ENCODE peak calls at places on chromosomes 13 and 19, in four cellular contexts. P, N, R and W are unnamed samples.

GRCh38 chr19:47673426-47673825 is 39.8 kb upstream of the EHD2 start:
- DNase-seq in P (no peak), N (no peak), R (no peak), W (no peak)

GRCh38 chr19:10736916-10737551 is 19.2 kb downstream of the DNM2 start:
- DNase-seq in P (peak; percentile 75), N (no peak), R (no peak), W (peak; percentile 84)

GRCh38 chr19:30664358-30665058 is 292.3 kb downstream of the ZNF536 start:
- DNase-seq in P (peak; percentile 17), N (no peak), R (no peak), W (no peak)

GRCh38 chr13:73059460-73060250 is 850 bp downstream of the KLF5 start:
- DNase-seq in P (peak; percentile 45), N (no peak), R (no peak), W (peak; percentile 92)

GRCh38 chr19:58492265-58492664 is 16.1 kb downstream of the ZNF446 start:
- DNase-seq in P (no peak), N (no peak), R (no peak), W (no peak)

GRCh38 chr19:47124937-47125668 is 5.5 kb upstream of the SAE1 start:
- DNase-seq in P (peak; percentile 78), N (no peak), R (no peak), W (no peak)

GRCh38 chr13:23561261-23561660 is 9.0 kb upstream of the TNFRSF19 start:
- DNase-seq in P (no peak), N (no peak), R (no peak), W (peak; percentile 47)

GRCh38 chr13:58476176-58476575 is 844.6 kb downstream of the PCDH17 start:
- DNase-seq in P (no peak), N (no peak), R (no peak), W (no peak)

GRCh38 chr19:5130371-5131030 is 161.6 kb downstream of the KDM4B start:
- DNase-seq in P (no peak), N (no peak), R (peak; percentile 52), W (no peak)

GRCh38 chr13:44271915-44272341 is 101.7 kb upstream of the SERP2 start:
- DNase-seq in P (no peak), N (no peak), R (no peak), W (no peak)

GRCh38 chr13:38819596-38819995 is 132.7 kb downstream of the FREM2 start:
- DNase-seq in P (no peak), N (no peak), R (no peak), W (no peak)

GRCh38 chr13:50140153-50140552 is 124.9 kb downstream of the KCNRG start:
- DNase-seq in P (no peak), N (no peak), R (no peak), W (no peak)

GRCh38 chr13:50400930-50401553 is 385.8 kb downstream of the KCNRG start:
- DNase-seq in P (no peak), N (no peak), R (no peak), W (no peak)

GRCh38 chr13:27466513-27466912 is 16.1 kb upstream of the MTIF3 start:
- DNase-seq in P (no peak), N (no peak), R (no peak), W (no peak)

GRCh38 chr13:43784491-43784890 is 2.3 kb downstream of the ENOX1 start:
- DNase-seq in P (no peak), N (no peak), R (no peak), W (no peak)

GRCh38 chr13:30577381-30577780 is 40.3 kb upstream of the USPL1 start:
- DNase-seq in P (peak; percentile 65), N (no peak), R (peak; percentile 18), W (no peak)

GRCh38 chr13:101210774-101211173 is 205.5 kb downstream of the NALCN start:
- DNase-seq in P (no peak), N (no peak), R (no peak), W (no peak)

GRCh38 chr19:30864460-30865215 is 484.6 kb downstream of the TSHZ3 start:
- DNase-seq in P (peak; percentile 4), N (no peak), R (no peak), W (no peak)

GRCh38 chr13:99985886-99986527 is 4.4 kb downstream of the ZIC2 start:
- DNase-seq in P (no peak), N (peak; percentile 35), R (no peak), W (no peak)

GRCh38 chr13:28636677-28637317 is 22.1 kb upstream of the POMP start:
- DNase-seq in P (peak; percentile 75), N (peak; percentile 63), R (peak; percentile 65), W (peak; percentile 77)

GRCh38 chr13:95246292-95247082 is 54.8 kb downstream of the ABCC4 start:
- DNase-seq in P (no peak), N (no peak), R (no peak), W (peak; percentile 27)

DNA sequence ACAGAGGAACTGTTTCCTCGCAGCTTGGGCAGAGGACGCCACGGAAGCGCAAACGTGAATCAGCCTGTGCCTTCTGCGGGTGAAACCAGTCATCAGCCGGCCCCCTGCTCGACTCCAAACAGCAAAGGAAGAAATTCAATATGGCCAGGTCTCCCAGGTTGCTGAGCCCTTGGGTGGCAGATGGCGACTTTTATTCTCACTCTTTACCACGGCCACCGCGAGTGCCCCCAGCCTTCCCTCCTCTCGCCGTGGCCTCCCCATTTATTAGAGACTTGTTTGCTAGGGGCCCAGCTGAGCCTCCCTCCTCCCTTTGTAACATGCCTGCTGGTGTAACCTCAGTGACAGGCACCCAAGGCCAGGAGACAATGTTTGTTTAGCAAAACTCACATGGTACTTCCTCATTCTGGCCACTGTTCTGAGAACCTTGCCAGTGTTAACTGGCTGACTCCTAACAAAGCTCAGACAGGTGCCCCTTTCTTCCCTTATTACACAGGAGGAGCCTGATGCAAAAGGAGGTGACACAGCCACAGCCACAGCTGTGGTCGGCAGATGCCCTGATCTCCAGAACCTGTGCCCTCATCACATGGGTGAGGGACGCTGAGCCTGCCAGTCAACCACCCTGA is 5.8 kb downstream of the RAB20 start:
- DNase-seq in P (no peak), N (no peak), R (peak; percentile 44), W (no peak)
- TF ChIP-seq POLR2A in P (no peak), N (no peak), R (no peak), W (no peak)

DNA sequence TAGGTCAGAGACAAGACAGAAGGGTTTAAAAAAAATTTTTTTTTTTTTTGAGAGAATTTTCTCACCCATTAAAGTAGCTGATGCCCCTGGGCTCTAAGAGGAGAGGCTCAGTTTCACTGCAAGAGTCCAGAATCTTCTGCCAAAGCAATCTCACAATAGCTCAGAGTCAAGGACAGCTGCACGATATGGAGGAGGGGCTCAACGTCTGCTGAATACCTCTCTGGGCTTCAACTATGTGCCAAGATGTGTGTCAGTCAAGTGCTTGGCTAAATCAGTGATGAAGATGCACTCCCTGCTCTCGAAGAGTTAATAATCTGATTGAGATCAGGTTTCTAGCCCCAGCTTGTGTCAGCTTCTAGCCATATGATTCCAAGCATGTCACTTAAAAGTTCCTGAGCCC is 46.9 kb downstream of the KLF12 start:
- DNase-seq in P (no peak), N (no peak), R (no peak), W (no peak)
- TF ChIP-seq EP300 in P (no peak), N (no peak), R (no peak), W (no peak)

GRCh38 chr13:97225533-97225932 is 3.4 kb downstream of the MBNL2 start:
- DNase-seq in P (no peak), N (no peak), R (no peak), W (no peak)

GRCh38 chr13:97228850-97229521 is 6.9 kb downstream of the MBNL2 start:
- DNase-seq in P (no peak), N (no peak), R (no peak), W (no peak)

GRCh38 chr13:97226013-97226412 is 3.9 kb downstream of the MBNL2 start:
- DNase-seq in P (peak; percentile 37), N (no peak), R (no peak), W (no peak)

GRCh38 chr13:97224544-97225324 is 2.6 kb downstream of the MBNL2 start:
- DNase-seq in P (no peak), N (no peak), R (peak; percentile 70), W (no peak)

DNA sequence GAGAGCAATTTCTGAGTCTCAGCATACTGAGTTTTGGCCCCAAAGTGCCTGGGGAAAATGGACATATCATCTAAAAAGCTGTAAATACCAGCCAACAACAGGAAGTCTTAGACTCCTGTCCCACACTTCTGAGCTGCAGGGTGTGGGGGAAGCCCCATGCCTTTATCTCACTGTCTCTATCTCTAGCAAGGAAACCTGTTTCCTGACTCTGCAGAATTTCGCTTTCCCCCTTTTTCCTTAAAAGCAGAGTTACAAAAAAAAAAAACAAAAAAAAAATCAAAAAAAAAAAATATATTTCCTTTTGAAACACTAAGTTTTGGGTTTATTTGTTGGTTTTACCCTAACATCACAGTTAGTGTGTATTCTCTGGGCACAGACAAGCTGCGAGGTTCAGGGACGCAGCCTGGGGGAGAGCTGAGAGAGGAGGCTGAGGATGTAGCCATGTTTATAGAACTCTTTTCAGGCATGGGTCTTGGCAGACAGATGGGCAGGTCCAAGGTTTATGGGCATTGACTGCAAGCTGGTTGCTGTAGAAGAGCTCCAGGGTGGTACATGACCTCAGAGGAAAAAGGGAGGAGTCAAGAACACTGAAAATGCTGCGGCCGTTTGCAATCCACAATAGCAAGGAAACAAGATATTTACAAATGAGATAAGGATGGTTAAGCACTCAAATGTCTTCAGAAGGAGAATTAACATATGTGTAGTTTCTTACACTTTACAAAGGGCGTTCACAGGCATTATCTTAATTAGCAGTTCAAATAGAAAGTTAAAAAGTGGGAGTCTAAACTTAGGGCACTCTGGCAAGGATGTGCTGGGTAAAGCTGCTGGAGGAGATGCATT is 4.9 kb downstream of the MBNL2 start:
- DNase-seq in P (peak; percentile 76), N (no peak), R (peak; percentile 64), W (peak; percentile 32)
- TF ChIP-seq POLR2AphosphoS5 in P (no peak), N (peak; percentile 53), R (peak; percentile 21), W (no peak)

GRCh38 chr13:48232420-48233096 is 448 bp upstream of the ITM2B start:
- DNase-seq in P (peak; percentile 27), N (peak; percentile 71), R (peak; percentile 52), W (no peak)

GRCh38 chr13:48233886-48234488 is 981 bp downstream of the ITM2B start:
- DNase-seq in P (no peak), N (no peak), R (no peak), W (no peak)

GRCh38 chr13:48231948-48232347 is 1.1 kb upstream of the ITM2B start:
- DNase-seq in P (peak; percentile 23), N (no peak), R (no peak), W (no peak)

GRCh38 chr13:48234652-48235099 is 1.7 kb downstream of the ITM2B start:
- DNase-seq in P (no peak), N (no peak), R (no peak), W (no peak)

GRCh38 chr13:48233097-48233885 is at the start of gene ITM2B:
- DNase-seq in P (peak; percentile 71), N (peak; percentile 74), R (peak; percentile 82), W (peak; percentile 94)
- TF ChIP-seq POLR2A in P (peak; percentile 71), N (peak; percentile 74), R (peak; percentile 86), W (peak; percentile 38)

GRCh38 chr19:14529254-14530004 is at the start of gene TECR:
- DNase-seq in P (peak; percentile 100), N (peak; percentile 100), R (peak; percentile 100), W (peak; percentile 100)
- TF ChIP-seq EP300 in P (no peak), N (no peak), R (no peak), W (no peak)

GRCh38 chr19:54162241-54162805 is 2.8 kb upstream of the LENG1 start:
- DNase-seq in P (peak; percentile 90), N (peak; percentile 87), R (peak; percentile 95), W (peak; percentile 90)
- TF ChIP-seq POLR2AphosphoS5 in P (no peak), N (no peak), R (peak; percentile 41), W (no peak)

GRCh38 chr19:38375748-38376147 is 1.4 kb downstream of the PSMD8 start:
- DNase-seq in P (no peak), N (no peak), R (no peak), W (no peak)
- TF ChIP-seq POLR2A in P (no peak), N (no peak), R (no peak), W (no peak)